ENCODE peak calls at places on chromosomes 4 and X, in four cellular contexts. One of them, this sample, is unnamed.

GRCh38 chr4:76219299-76220055 is 5.9 kb upstream of the SCARB2 start:
- DNase-seq in A549: no peak
- DNase-seq in fibroblast of mammary gland: peak; percentile 83
- DNase-seq in NB4: peak; percentile 57
- DNase-seq in this sample: no peak

GRCh38 chrX:120125444-120125843 is 9.7 kb upstream of the RHOXF1 start:
- DNase-seq in A549: no peak
- DNase-seq in fibroblast of mammary gland: peak; percentile 10
- DNase-seq in NB4: no peak
- DNase-seq in this sample: no peak

GRCh38 chrX:15016051-15016450 is 142.8 kb downstream of the MOSPD2 start:
- DNase-seq in fibroblast of mammary gland: no peak
- DNase-seq in A549: no peak
- DNase-seq in NB4: no peak
- DNase-seq in this sample: no peak

GRCh38 chr4:154626793-154627484 is 14.5 kb upstream of the FGG start:
- DNase-seq in fibroblast of mammary gland: peak; percentile 49
- DNase-seq in NB4: peak; percentile 49
- DNase-seq in A549: peak; percentile 51
- DNase-seq in this sample: no peak

GRCh38 chrX:136767104-136767941 is 13.4 kb downstream of the ARHGEF6 start:
- DNase-seq in A549: peak; percentile 53
- DNase-seq in NB4: peak; percentile 86
- DNase-seq in fibroblast of mammary gland: peak; percentile 49
- DNase-seq in this sample: peak; percentile 85

GRCh38 chr4:141121768-141122415 is 11.4 kb downstream of the RNF150 start:
- DNase-seq in A549: no peak
- DNase-seq in NB4: no peak
- DNase-seq in fibroblast of mammary gland: no peak
- DNase-seq in this sample: no peak

GRCh38 chrX:122565952-122566351 is 618.1 kb upstream of the GRIA3 start:
- DNase-seq in fibroblast of mammary gland: peak; percentile 98
- DNase-seq in NB4: no peak
- DNase-seq in A549: no peak
- DNase-seq in this sample: no peak

GRCh38 chrX:6693051-6693450 is 158.1 kb upstream of the VCX3A start:
- DNase-seq in fibroblast of mammary gland: no peak
- DNase-seq in A549: no peak
- DNase-seq in NB4: no peak
- DNase-seq in this sample: no peak

GRCh38 chr4:167775374-167775773 is 317.0 kb upstream of the ANXA10 start:
- DNase-seq in NB4: no peak
- DNase-seq in A549: no peak
- DNase-seq in fibroblast of mammary gland: peak; percentile 77
- DNase-seq in this sample: no peak

GRCh38 chr4:1644906-1645657 is 39.0 kb downstream of the FAM53A start:
- DNase-seq in fibroblast of mammary gland: peak; percentile 5
- DNase-seq in NB4: no peak
- DNase-seq in A549: no peak
- DNase-seq in this sample: no peak

GRCh38 chr4:65383589-65384305 is 286.5 kb downstream of the EPHA5 start:
- DNase-seq in NB4: no peak
- DNase-seq in fibroblast of mammary gland: peak; percentile 5
- DNase-seq in A549: peak; percentile 0
- DNase-seq in this sample: no peak

GRCh38 chr4:177938226-177938625 is 496.0 kb upstream of the AGA start:
- DNase-seq in NB4: no peak
- DNase-seq in A549: no peak
- DNase-seq in fibroblast of mammary gland: no peak
- DNase-seq in this sample: no peak

GRCh38 chr4:8557151-8558076 is 22.8 kb upstream of the GPR78 start:
- DNase-seq in NB4: no peak
- DNase-seq in A549: no peak
- DNase-seq in fibroblast of mammary gland: no peak
- DNase-seq in this sample: no peak

GRCh38 chr4:80566203-80566872 is 230.8 kb downstream of the CFAP299 start:
- DNase-seq in fibroblast of mammary gland: no peak
- DNase-seq in NB4: no peak
- DNase-seq in A549: no peak
- DNase-seq in this sample: no peak

GRCh38 chrX:136266828-136267227 is 15.6 kb upstream of the MAP7D3 start:
- DNase-seq in A549: no peak
- DNase-seq in fibroblast of mammary gland: no peak
- DNase-seq in NB4: no peak
- DNase-seq in this sample: no peak

GRCh38 chrX:15674514-15674898 is 9.9 kb upstream of the CLTRN start:
- DNase-seq in A549: peak; percentile 84
- DNase-seq in NB4: peak; percentile 89
- DNase-seq in fibroblast of mammary gland: peak; percentile 96
- DNase-seq in this sample: no peak

GRCh38 chr4:162499478-162499877 is 335.7 kb upstream of the FSTL5 start:
- DNase-seq in NB4: no peak
- DNase-seq in fibroblast of mammary gland: no peak
- DNase-seq in A549: no peak
- DNase-seq in this sample: no peak

GRCh38 chr4:72567821-72568620 is 1.0 kb downstream of the ADAMTS3 start:
- DNase-seq in fibroblast of mammary gland: peak; percentile 83
- DNase-seq in NB4: peak; percentile 16
- DNase-seq in A549: peak; percentile 40
- DNase-seq in this sample: peak; percentile 87

GRCh38 chr4:38207110-38207457 is 246.9 kb downstream of the PTTG2 start:
- DNase-seq in A549: no peak
- DNase-seq in NB4: no peak
- DNase-seq in fibroblast of mammary gland: no peak
- DNase-seq in this sample: no peak

GRCh38 chrX:40855411-40855810 is 120.1 kb upstream of the MED14 start:
- DNase-seq in NB4: no peak
- DNase-seq in A549: no peak
- DNase-seq in fibroblast of mammary gland: no peak
- DNase-seq in this sample: no peak

GRCh38 chr4:127668770-127669169 is 36.0 kb downstream of the INTU start:
- DNase-seq in A549: no peak
- DNase-seq in NB4: no peak
- DNase-seq in fibroblast of mammary gland: no peak
- DNase-seq in this sample: no peak

GRCh38 chr4:86497980-86498379 is 96.1 kb upstream of the PTPN13 start:
- DNase-seq in fibroblast of mammary gland: no peak
- DNase-seq in A549: no peak
- DNase-seq in NB4: no peak
- DNase-seq in this sample: no peak

GRCh38 chrX:152907084-152907651 is 9.3 kb downstream of the ZNF185 start:
- DNase-seq in A549: no peak
- DNase-seq in fibroblast of mammary gland: peak; percentile 80
- DNase-seq in NB4: no peak
- DNase-seq in this sample: no peak

GRCh38 chrX:96405842-96406241 is 278.8 kb upstream of the DIAPH2 start:
- DNase-seq in A549: no peak
- DNase-seq in fibroblast of mammary gland: no peak
- DNase-seq in NB4: no peak
- DNase-seq in this sample: no peak

GRCh38 chrX:109857898-109858297 is 124.8 kb upstream of the ACSL4 start:
- DNase-seq in fibroblast of mammary gland: peak; percentile 63
- DNase-seq in NB4: no peak
- DNase-seq in A549: no peak
- DNase-seq in this sample: no peak

GRCh38 chr4:92520563-92520962 is 216.8 kb downstream of the GRID2 start:
- DNase-seq in fibroblast of mammary gland: no peak
- DNase-seq in A549: no peak
- DNase-seq in NB4: no peak
- DNase-seq in this sample: no peak

GRCh38 chrX:111568356-111568755 is 56.9 kb downstream of the SERTM2 start:
- DNase-seq in A549: peak; percentile 6
- DNase-seq in fibroblast of mammary gland: peak; percentile 15
- DNase-seq in NB4: peak; percentile 2
- DNase-seq in this sample: no peak

GRCh38 chrX:136063340-136064079 is 78.3 kb downstream of the SLC9A6 start:
- DNase-seq in NB4: peak; percentile 11
- DNase-seq in A549: no peak
- DNase-seq in fibroblast of mammary gland: peak; percentile 37
- DNase-seq in this sample: peak; percentile 79

GRCh38 chrX:102746134-102746584 is 25.6 kb downstream of the GPRASP3 start:
- DNase-seq in NB4: no peak
- DNase-seq in A549: no peak
- DNase-seq in fibroblast of mammary gland: peak; percentile 10
- DNase-seq in this sample: no peak

GRCh38 chr4:99885063-99885664 is 9.1 kb downstream of the LAMTOR3 start:
- DNase-seq in A549: peak; percentile 3
- DNase-seq in fibroblast of mammary gland: peak; percentile 58
- DNase-seq in NB4: peak; percentile 66
- DNase-seq in this sample: no peak

GRCh38 chr4:107452717-107453116 is 267.3 kb downstream of the PAPSS1 start:
- DNase-seq in fibroblast of mammary gland: no peak
- DNase-seq in NB4: no peak
- DNase-seq in A549: no peak
- DNase-seq in this sample: no peak

GRCh38 chrX:12149670-12150407 is 11.6 kb downstream of the FRMPD4 start:
- DNase-seq in NB4: no peak
- DNase-seq in A549: no peak
- DNase-seq in fibroblast of mammary gland: no peak
- DNase-seq in this sample: no peak

GRCh38 chr4:141637565-141637964 is 1.2 kb downstream of the IL15 start:
- DNase-seq in fibroblast of mammary gland: no peak
- DNase-seq in NB4: no peak
- DNase-seq in A549: no peak
- DNase-seq in this sample: no peak

GRCh38 chr4:55931833-55932232 is 16.9 kb upstream of the CEP135 start:
- DNase-seq in A549: no peak
- DNase-seq in fibroblast of mammary gland: peak; percentile 19
- DNase-seq in NB4: no peak
- DNase-seq in this sample: no peak

GRCh38 chr4:152578670-152579069 is 42.8 kb upstream of the FBXW7 start:
- DNase-seq in NB4: no peak
- DNase-seq in A549: no peak
- DNase-seq in fibroblast of mammary gland: no peak
- DNase-seq in this sample: no peak

DNA sequence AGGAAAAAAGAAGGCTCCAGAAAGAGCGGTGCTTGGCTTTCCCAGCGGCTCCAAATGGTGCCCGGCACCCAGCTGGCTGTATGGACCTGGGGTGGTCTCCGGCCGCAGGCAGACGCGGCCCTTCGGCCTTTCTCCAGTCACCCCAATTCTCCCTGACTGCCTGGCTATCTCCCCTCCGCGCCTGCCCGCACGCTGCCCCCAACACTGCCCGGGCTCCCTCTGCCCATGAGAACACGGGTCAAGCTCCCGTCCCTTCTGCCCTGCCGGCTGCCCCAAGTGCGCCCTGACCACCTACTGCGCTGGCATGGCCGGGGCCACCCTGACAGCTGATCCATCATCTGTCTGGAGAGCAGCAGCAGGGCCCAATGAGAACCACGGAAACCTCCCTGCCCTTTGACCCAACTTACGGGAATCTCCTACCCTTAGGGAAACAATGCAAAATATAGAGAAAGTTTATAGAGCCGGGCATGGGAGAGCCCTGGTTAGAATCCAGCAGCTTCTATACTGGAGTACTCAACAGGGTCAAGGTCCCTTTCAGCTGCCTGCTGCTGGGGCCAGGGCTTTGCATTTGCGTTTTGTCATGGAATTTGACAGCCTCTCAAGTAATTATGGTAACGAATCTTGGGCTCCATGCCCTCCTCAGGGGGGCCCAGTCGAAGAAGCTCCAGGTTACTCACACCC is 1.2 kb upstream of the FAM3A start:
- DNase-seq in fibroblast of mammary gland: no peak
- DNase-seq in NB4: no peak
- DNase-seq in A549: no peak
- DNase-seq in this sample: no peak
- H3K4me3 ChIP-seq in fibroblast of mammary gland: no peak overlapping the region
- H3K4me3 ChIP-seq in NB4: peak overlapping the region; percentile 71
- H3K4me3 ChIP-seq in A549: no peak overlapping the region
- H3K4me3 ChIP-seq in this sample: peak overlapping the region; percentile 78

DNA sequence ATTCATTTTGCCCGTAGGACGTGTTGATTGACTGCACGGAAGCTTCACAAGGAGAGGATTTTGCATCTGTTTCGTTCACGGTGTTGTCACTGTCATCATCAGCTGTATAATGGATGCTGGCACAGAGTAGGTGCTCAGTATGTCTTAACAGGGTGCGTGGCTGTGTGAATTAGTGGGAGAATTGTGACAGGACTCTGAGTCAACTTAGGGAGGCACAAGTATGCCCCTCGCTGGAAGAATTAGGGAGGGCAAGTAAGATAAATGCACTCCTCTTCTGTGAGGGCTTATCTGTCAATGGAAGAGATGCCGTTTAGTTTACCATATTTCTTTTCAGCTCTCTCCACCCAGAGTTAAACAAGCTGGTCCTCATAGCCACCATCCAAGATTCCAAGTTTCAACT is 107.2 kb downstream of the TRIML1 start:
- DNase-seq in NB4: peak; percentile 4
- DNase-seq in A549: no peak
- DNase-seq in fibroblast of mammary gland: peak; percentile 16
- DNase-seq in this sample: no peak
- TF ChIP-seq CTCF in NB4: no peak
- TF ChIP-seq CTCF in A549: no peak
- TF ChIP-seq CTCF in fibroblast of mammary gland: peak; percentile 13
- TF ChIP-seq CTCF in this sample: no peak

GRCh38 chrX:25012433-25012735 is 3.4 kb downstream of the ARX start:
- DNase-seq in fibroblast of mammary gland: no peak
- DNase-seq in NB4: peak; percentile 31
- DNase-seq in A549: no peak
- DNase-seq in this sample: no peak
- H3K4me3 ChIP-seq in fibroblast of mammary gland: no peak overlapping the region
- H3K4me3 ChIP-seq in NB4: no peak overlapping the region
- H3K4me3 ChIP-seq in A549: peak overlapping the region; percentile 74
- H3K4me3 ChIP-seq in this sample: peak overlapping the region; percentile 63

GRCh38 chr4:602559-602942 is 22.8 kb upstream of the PDE6B start:
- DNase-seq in NB4: peak; percentile 45
- DNase-seq in fibroblast of mammary gland: peak; percentile 25
- DNase-seq in A549: no peak
- DNase-seq in this sample: no peak
- TF ChIP-seq CTCF in NB4: peak; percentile 57
- TF ChIP-seq CTCF in fibroblast of mammary gland: peak; percentile 52
- TF ChIP-seq CTCF in A549: no peak
- TF ChIP-seq CTCF in this sample: no peak

This sample was measured in coronary artery.